ENCODE peak calls at places on chromosomes 6 and 20, in eight cellular contexts. F is suprapubic skin, T is A673, B is GM23248, Y is endodermal cell, V is stomach, E is HCT116, G is cardiac muscle cell. J is an unnamed sample.

GRCh38 chr6:143877584-143878271 is 13.5 kb downstream of the ZC2HC1B start:
- DNase-seq in F (no peak), T (no peak), B (no peak), Y (no peak), V (no peak), E (no peak), G (no peak), J (no peak)

GRCh38 chr6:134177236-134177635 is 124.8 kb upstream of the SLC2A12 start:
- DNase-seq in F (no peak), T (no peak), B (no peak), Y (no peak), V (no peak), E (no peak), G (no peak), J (no peak)

GRCh38 chr6:2147737-2148448 is 97.5 kb downstream of the GMDS start:
- DNase-seq in F (no peak), T (no peak), B (peak; percentile 47), Y (no peak), V (no peak), E (no peak), G (peak; percentile 40), J (no peak)

GRCh38 chr6:40907198-40907701 is 131.8 kb downstream of the UNC5CL start:
- DNase-seq in F (no peak), T (no peak), B (peak; percentile 72), Y (no peak), V (peak; percentile 60), E (no peak), G (peak; percentile 8), J (peak; percentile 39)

GRCh38 chr6:137727206-137727605 is 139.9 kb upstream of the TNFAIP3 start:
- DNase-seq in F (no peak), T (no peak), B (no peak), Y (no peak), V (no peak), E (no peak), G (no peak), J (no peak)

GRCh38 chr6:30821862-30822784 is 62.2 kb upstream of the DDR1 start:
- DNase-seq in F (no peak), T (peak; percentile 66), B (peak; percentile 63), Y (no peak), V (no peak), E (no peak), G (peak; percentile 71), J (no peak)

GRCh38 chr6:37171141-37171969 is 1.4 kb downstream of the PIM1 start:
- DNase-seq in F (peak; percentile 78), T (peak; percentile 30), B (peak; percentile 77), Y (peak; percentile 67), V (peak; percentile 51), E (no peak), G (peak; percentile 43), J (peak; percentile 19)

GRCh38 chr20:40728996-40729395 is 40.0 kb upstream of the MAFB start:
- DNase-seq in F (no peak), T (no peak), B (no peak), Y (no peak), V (no peak), E (no peak), G (no peak), J (no peak)

GRCh38 chr6:43939281-43940070 is 169.5 kb downstream of the VEGFA start:
- DNase-seq in F (peak; percentile 62), T (no peak), B (no peak), Y (peak; percentile 43), V (peak; percentile 25), E (no peak), G (no peak), J (no peak)

GRCh38 chr20:3378138-3378537 is 29.3 kb downstream of the DNAAF9 start:
- DNase-seq in F (no peak), T (no peak), B (no peak), Y (no peak), V (no peak), E (no peak), G (no peak), J (no peak)

GRCh38 chr20:64069614-64070243 is 6.7 kb downstream of the TCEA2 start:
- DNase-seq in F (no peak), T (no peak), B (peak; percentile 41), Y (peak; percentile 89), V (peak; percentile 48), E (no peak), G (peak; percentile 35), J (no peak)

GRCh38 chr6:37389857-37390256 is 36.1 kb downstream of the RNF8 start:
- DNase-seq in F (no peak), T (no peak), B (no peak), Y (no peak), V (no peak), E (no peak), G (no peak), J (no peak)

GRCh38 chr6:113281014-113281810 is 575.9 kb upstream of the MARCKS start:
- DNase-seq in F (no peak), T (peak; percentile 57), B (peak; percentile 10), Y (no peak), V (no peak), E (no peak), G (peak; percentile 21), J (no peak)

GRCh38 chr6:170006524-170007467 is 255.4 kb downstream of the ERMARD start:
- DNase-seq in F (no peak), T (no peak), B (no peak), Y (peak; percentile 96), V (no peak), E (no peak), G (no peak), J (no peak)

GRCh38 chr20:18537651-18538050 is 29.6 kb upstream of the SMIM26 start:
- DNase-seq in F (no peak), T (no peak), B (peak; percentile 57), Y (no peak), V (no peak), E (no peak), G (peak; percentile 6), J (no peak)

GRCh38 chr6:13177617-13178506 is 150.5 kb downstream of the TBC1D7 start:
- DNase-seq in F (no peak), T (no peak), B (no peak), Y (no peak), V (no peak), E (no peak), G (no peak), J (no peak)

GRCh38 chr6:15358579-15359327 is 112.9 kb downstream of the JARID2 start:
- DNase-seq in F (no peak), T (no peak), B (no peak), Y (no peak), V (no peak), E (no peak), G (peak; percentile 60), J (no peak)

GRCh38 chr6:56102216-56102615 is 145.2 kb downstream of the COL21A1 start:
- DNase-seq in F (no peak), T (no peak), B (peak; percentile 22), Y (no peak), V (no peak), E (no peak), G (no peak), J (no peak)

GRCh38 chr6:75283907-75284284 is 696 bp downstream of the TMEM30A start:
- DNase-seq in F (no peak), T (no peak), B (no peak), Y (no peak), V (no peak), E (no peak), G (no peak), J (no peak)

GRCh38 chr6:147345902-147346301 is 141.7 kb downstream of the STXBP5 start:
- DNase-seq in F (no peak), T (no peak), B (no peak), Y (no peak), V (no peak), E (no peak), G (no peak), J (no peak)

GRCh38 chr20:10110151-10110550 is 75.4 kb downstream of the ANKEF1 start:
- DNase-seq in F (no peak), T (no peak), B (peak; percentile 44), Y (no peak), V (no peak), E (no peak), G (no peak), J (no peak)

GRCh38 chr6:159693894-159694545 is 979 bp upstream of the SOD2 start:
- DNase-seq in F (no peak), T (no peak), B (peak; percentile 31), Y (peak; percentile 46), V (peak; percentile 52), E (no peak), G (peak; percentile 41), J (peak; percentile 73)

GRCh38 chr20:33981964-33982363 is 11.7 kb upstream of the RALY start:
- DNase-seq in F (no peak), T (no peak), B (no peak), Y (no peak), V (no peak), E (no peak), G (no peak), J (no peak)

GRCh38 chr6:170464524-170464979 is 88.6 kb downstream of the PSMB1 start:
- DNase-seq in F (no peak), T (no peak), B (no peak), Y (peak; percentile 91), V (no peak), E (no peak), G (no peak), J (no peak)

GRCh38 chr6:77561768-77562314 is 91.0 kb upstream of the MEI4 start:
- DNase-seq in F (no peak), T (peak; percentile 10), B (no peak), Y (no peak), V (no peak), E (no peak), G (no peak), J (no peak)

GRCh38 chr6:87832025-87832825 is 130.2 kb upstream of the AKIRIN2 start:
- DNase-seq in F (no peak), T (peak; percentile 8), B (peak; percentile 63), Y (no peak), V (no peak), E (no peak), G (peak; percentile 39), J (no peak)
- H3K4me3 ChIP-seq in F (peak overlapping the region; percentile 35), T (peak overlapping the region; percentile 24), B (peak overlapping the region; percentile 80), Y (no peak overlapping the region), V (peak overlapping the region; percentile 39), E (peak overlapping the region; percentile 47), G (no peak overlapping the region), J (peak overlapping the region; percentile 29)

GRCh38 chr20:25148982-25149846 is 46.3 kb upstream of the ENTPD6 start:
- DNase-seq in F (no peak), T (no peak), B (peak; percentile 15), Y (no peak), V (no peak), E (no peak), G (no peak), J (no peak)
- H3K27me3 ChIP-seq in F (peaks cover 25% of the 10 kb centered on the region), T (peaks cover 31% of the 10 kb centered on the region), B (peaks cover 21% of the 10 kb centered on the region), Y (peaks cover 62% of the 10 kb centered on the region), V (peaks cover 29% of the 10 kb centered on the region), E (no peaks in the 10 kb centered on the region), G (peaks cover 34% of the 10 kb centered on the region), J (no peaks in the 10 kb centered on the region)

DNA sequence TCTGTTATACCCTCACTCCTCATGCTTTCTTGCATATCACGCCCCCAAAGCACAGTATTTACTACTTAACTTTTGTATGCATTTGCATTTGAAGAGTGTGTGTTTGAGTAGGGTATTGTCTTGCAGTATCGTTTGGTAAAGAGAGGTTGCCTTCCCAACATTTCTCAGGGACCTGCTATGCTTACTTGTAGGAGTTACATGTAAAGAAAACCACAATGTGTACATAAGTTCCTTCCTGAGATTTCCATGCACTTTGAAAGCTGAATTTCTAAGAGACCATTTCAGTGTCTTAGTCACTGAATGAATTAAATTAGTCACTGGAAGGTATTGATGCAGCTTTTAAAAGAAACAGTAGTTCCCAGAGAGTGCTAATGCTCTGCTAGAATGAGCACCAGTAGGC is 159.3 kb upstream of the LAMA2 start:
- DNase-seq in F (no peak), T (no peak), B (peak; percentile 20), Y (no peak), V (no peak), E (no peak), G (no peak), J (no peak)
- H3K4me3 ChIP-seq in F (no peak overlapping the region), T (no peak overlapping the region), B (no peak overlapping the region), Y (no peak overlapping the region), V (no peak overlapping the region), E (no peak overlapping the region), G (no peak overlapping the region), J (no peak overlapping the region)

GRCh38 chr6:166365221-166365620 is 17.5 kb downstream of the MPC1 start:
- DNase-seq in F (no peak), T (peak; percentile 70), B (peak; percentile 81), Y (no peak), V (no peak), E (no peak), G (peak; percentile 46), J (no peak)
- H3K27me3 ChIP-seq in F (no peaks in the 10 kb centered on the region), T (no peaks in the 10 kb centered on the region), B (no peaks in the 10 kb centered on the region), Y (no peaks in the 10 kb centered on the region), V (no peaks in the 10 kb centered on the region), E (no peaks in the 10 kb centered on the region), G (no peaks in the 10 kb centered on the region), J (no peaks in the 10 kb centered on the region)

J was measured in prostate gland.